ENCODE peak calls at places on chromosomes 6 and 20, in five cellular contexts. X is activated naive CD8-positive, alpha-beta T cell treated with anti-CD3 and anti-CD28 coated beads, Interleukin-2, amount 50 U/mL, for 24 hours; W is iPS-NIHi11; V is brain microvascular endothelial cell; C is smooth muscle cell of the brain vasculature. S is an unnamed sample.

GRCh38 chr20:44832724-44833123 is 22.4 kb upstream of the RIMS4 start:
- DNase-seq in C (no peak), W (peak), V (peak), X (no peak), S (no peak)

GRCh38 chr6:148430897-148431296 is 88.3 kb downstream of the SASH1 start:
- DNase-seq in W (no peak), C (no peak), X (no peak), V (no peak), S (no peak)

GRCh38 chr6:151399679-151400078 is 8.3 kb upstream of the ZBTB2 start:
- DNase-seq in V (no peak), C (no peak), W (no peak), X (no peak), S (no peak)

GRCh38 chr20:45890077-45890996 is 671 bp downstream of the NEURL2 start:
- DNase-seq in C (peak), V (peak), W (peak), X (peak), S (peak)

GRCh38 chr6:85250586-85251216 is 199.2 kb upstream of the NT5E start:
- DNase-seq in C (peak), X (no peak), W (no peak), V (peak), S (no peak)

GRCh38 chr6:11069760-11070159 is 23.9 kb upstream of the SMIM13 start:
- DNase-seq in C (no peak), V (no peak), W (no peak), X (no peak), S (no peak)

GRCh38 chr6:25312703-25313102 is 33.5 kb downstream of the CARMIL1 start:
- DNase-seq in X (no peak), W (no peak), V (peak), C (no peak), S (no peak)

GRCh38 chr6:126337323-126337722 is 2.6 kb upstream of the CENPW start:
- DNase-seq in X (no peak), W (no peak), V (peak), C (no peak), S (no peak)

GRCh38 chr6:81696505-81696904 is 56.0 kb downstream of the TENT5A start:
- DNase-seq in X (no peak), W (no peak), V (no peak), C (no peak), S (no peak)

GRCh38 chr20:4053516-4053919 is 38.2 kb upstream of the RNF24 start:
- DNase-seq in X (no peak), W (no peak), C (no peak), V (peak), S (no peak)

S was measured in sciatic nerve.